ENCODE peak calls at places on chromosomes 7 and 10, in ten cellular contexts. One of them, this sample, is unnamed.

GRCh38 chr10:13038346-13038745 is 36.8 kb upstream of the CCDC3 start:
- DNase-seq in transverse colon: no peak
- DNase-seq in PC-3: no peak
- DNase-seq in brain microvascular endothelial cell: no peak
- DNase-seq in astrocyte of the spinal cord: no peak
- DNase-seq in non-pigmented ciliary epithelial cell: no peak
- DNase-seq in upper lobe of left lung: no peak
- DNase-seq in lung microvascular endothelial cell: no peak
- DNase-seq in NCI-H2081: no peak
- DNase-seq in mammary epithelial cell: no peak
- DNase-seq in this sample: no peak

GRCh38 chr10:24723788-24724380 is at the start of gene ARHGAP21:
- DNase-seq in transverse colon: peak
- DNase-seq in PC-3: peak
- DNase-seq in brain microvascular endothelial cell: peak
- DNase-seq in astrocyte of the spinal cord: peak
- DNase-seq in non-pigmented ciliary epithelial cell: peak
- DNase-seq in upper lobe of left lung: peak
- DNase-seq in lung microvascular endothelial cell: peak
- DNase-seq in NCI-H2081: peak
- DNase-seq in mammary epithelial cell: peak
- DNase-seq in this sample: peak

GRCh38 chr10:4043897-4044296 is 258.9 kb upstream of the KLF6 start:
- DNase-seq in transverse colon: no peak
- DNase-seq in PC-3: no peak
- DNase-seq in brain microvascular endothelial cell: no peak
- DNase-seq in astrocyte of the spinal cord: no peak
- DNase-seq in non-pigmented ciliary epithelial cell: no peak
- DNase-seq in upper lobe of left lung: no peak
- DNase-seq in lung microvascular endothelial cell: peak
- DNase-seq in NCI-H2081: no peak
- DNase-seq in mammary epithelial cell: no peak
- DNase-seq in this sample: no peak

GRCh38 chr7:17130281-17131059 is 168.0 kb upstream of the AHR start:
- DNase-seq in transverse colon: no peak
- DNase-seq in PC-3: peak
- DNase-seq in brain microvascular endothelial cell: peak
- DNase-seq in astrocyte of the spinal cord: peak
- DNase-seq in non-pigmented ciliary epithelial cell: peak
- DNase-seq in upper lobe of left lung: no peak
- DNase-seq in lung microvascular endothelial cell: peak
- DNase-seq in NCI-H2081: peak
- DNase-seq in mammary epithelial cell: no peak
- DNase-seq in this sample: peak

GRCh38 chr10:115092555-115093285 is 445 bp upstream of the ATRNL1 start:
- DNase-seq in transverse colon: peak
- DNase-seq in PC-3: no peak
- DNase-seq in brain microvascular endothelial cell: peak
- DNase-seq in astrocyte of the spinal cord: peak
- DNase-seq in non-pigmented ciliary epithelial cell: no peak
- DNase-seq in upper lobe of left lung: no peak
- DNase-seq in lung microvascular endothelial cell: peak
- DNase-seq in NCI-H2081: peak
- DNase-seq in mammary epithelial cell: peak
- DNase-seq in this sample: no peak

GRCh38 chr10:46291817-46292572 is 5.2 kb downstream of the ANTXRL start:
- DNase-seq in transverse colon: peak
- DNase-seq in PC-3: no peak
- DNase-seq in brain microvascular endothelial cell: no peak
- DNase-seq in astrocyte of the spinal cord: no peak
- DNase-seq in non-pigmented ciliary epithelial cell: no peak
- DNase-seq in upper lobe of left lung: peak
- DNase-seq in lung microvascular endothelial cell: no peak
- DNase-seq in NCI-H2081: no peak
- DNase-seq in mammary epithelial cell: no peak
- DNase-seq in this sample: no peak

GRCh38 chr10:110300486-110300986 is 4.2 kb downstream of the SMNDC1 start:
- DNase-seq in transverse colon: no peak
- DNase-seq in PC-3: no peak
- DNase-seq in brain microvascular endothelial cell: no peak
- DNase-seq in astrocyte of the spinal cord: no peak
- DNase-seq in non-pigmented ciliary epithelial cell: no peak
- DNase-seq in upper lobe of left lung: no peak
- DNase-seq in lung microvascular endothelial cell: no peak
- DNase-seq in NCI-H2081: no peak
- DNase-seq in mammary epithelial cell: no peak
- DNase-seq in this sample: no peak

GRCh38 chr7:81482600-81483186 is 287.2 kb downstream of the HGF start:
- DNase-seq in transverse colon: no peak
- DNase-seq in PC-3: peak
- DNase-seq in brain microvascular endothelial cell: no peak
- DNase-seq in astrocyte of the spinal cord: peak
- DNase-seq in non-pigmented ciliary epithelial cell: no peak
- DNase-seq in upper lobe of left lung: no peak
- DNase-seq in lung microvascular endothelial cell: peak
- DNase-seq in NCI-H2081: peak
- DNase-seq in mammary epithelial cell: no peak
- DNase-seq in this sample: peak

GRCh38 chr7:43501881-43502280 is 81.0 kb upstream of the STK17A start:
- DNase-seq in transverse colon: no peak
- DNase-seq in PC-3: no peak
- DNase-seq in brain microvascular endothelial cell: peak
- DNase-seq in astrocyte of the spinal cord: peak
- DNase-seq in non-pigmented ciliary epithelial cell: peak
- DNase-seq in upper lobe of left lung: no peak
- DNase-seq in lung microvascular endothelial cell: no peak
- DNase-seq in NCI-H2081: no peak
- DNase-seq in mammary epithelial cell: no peak
- DNase-seq in this sample: no peak

GRCh38 chr7:13850185-13850752 is 139.2 kb downstream of the ETV1 start:
- DNase-seq in transverse colon: peak
- DNase-seq in PC-3: peak
- DNase-seq in brain microvascular endothelial cell: peak
- DNase-seq in astrocyte of the spinal cord: peak
- DNase-seq in non-pigmented ciliary epithelial cell: peak
- DNase-seq in upper lobe of left lung: peak
- DNase-seq in lung microvascular endothelial cell: peak
- DNase-seq in NCI-H2081: peak
- DNase-seq in mammary epithelial cell: peak
- DNase-seq in this sample: peak

GRCh38 chr10:69400936-69401335 is 15.8 kb downstream of the TACR2 start:
- DNase-seq in transverse colon: no peak
- DNase-seq in PC-3: no peak
- DNase-seq in brain microvascular endothelial cell: no peak
- DNase-seq in astrocyte of the spinal cord: no peak
- DNase-seq in non-pigmented ciliary epithelial cell: no peak
- DNase-seq in upper lobe of left lung: no peak
- DNase-seq in lung microvascular endothelial cell: no peak
- DNase-seq in NCI-H2081: no peak
- DNase-seq in mammary epithelial cell: no peak
- DNase-seq in this sample: no peak

GRCh38 chr10:23193435-23194074 is 1.4 kb downstream of the PTF1A start:
- DNase-seq in transverse colon: no peak
- DNase-seq in PC-3: no peak
- DNase-seq in brain microvascular endothelial cell: no peak
- DNase-seq in astrocyte of the spinal cord: no peak
- DNase-seq in non-pigmented ciliary epithelial cell: no peak
- DNase-seq in upper lobe of left lung: no peak
- DNase-seq in lung microvascular endothelial cell: no peak
- DNase-seq in NCI-H2081: no peak
- DNase-seq in mammary epithelial cell: no peak
- DNase-seq in this sample: no peak

GRCh38 chr10:110460111-110460809 is 37.4 kb upstream of the DUSP5 start:
- DNase-seq in transverse colon: peak
- DNase-seq in PC-3: peak
- DNase-seq in brain microvascular endothelial cell: peak
- DNase-seq in astrocyte of the spinal cord: peak
- DNase-seq in non-pigmented ciliary epithelial cell: no peak
- DNase-seq in upper lobe of left lung: peak
- DNase-seq in lung microvascular endothelial cell: peak
- DNase-seq in NCI-H2081: no peak
- DNase-seq in mammary epithelial cell: no peak
- DNase-seq in this sample: no peak

GRCh38 chr7:46932656-46933424 is 649.1 kb downstream of the TNS3 start:
- DNase-seq in transverse colon: no peak
- DNase-seq in PC-3: peak
- DNase-seq in brain microvascular endothelial cell: peak
- DNase-seq in astrocyte of the spinal cord: peak
- DNase-seq in non-pigmented ciliary epithelial cell: peak
- DNase-seq in upper lobe of left lung: peak
- DNase-seq in lung microvascular endothelial cell: no peak
- DNase-seq in NCI-H2081: no peak
- DNase-seq in mammary epithelial cell: peak
- DNase-seq in this sample: peak

GRCh38 chr10:68435803-68436202 is 28.7 kb upstream of the RUFY2 start:
- DNase-seq in transverse colon: no peak
- DNase-seq in PC-3: no peak
- DNase-seq in brain microvascular endothelial cell: no peak
- DNase-seq in astrocyte of the spinal cord: no peak
- DNase-seq in non-pigmented ciliary epithelial cell: no peak
- DNase-seq in upper lobe of left lung: no peak
- DNase-seq in lung microvascular endothelial cell: no peak
- DNase-seq in NCI-H2081: no peak
- DNase-seq in mammary epithelial cell: no peak
- DNase-seq in this sample: no peak

GRCh38 chr10:121573541-121573941 is 24.7 kb downstream of the FGFR2 start:
- DNase-seq in transverse colon: no peak
- DNase-seq in PC-3: no peak
- DNase-seq in brain microvascular endothelial cell: no peak
- DNase-seq in astrocyte of the spinal cord: no peak
- DNase-seq in non-pigmented ciliary epithelial cell: no peak
- DNase-seq in upper lobe of left lung: no peak
- DNase-seq in lung microvascular endothelial cell: no peak
- DNase-seq in NCI-H2081: no peak
- DNase-seq in mammary epithelial cell: peak
- DNase-seq in this sample: no peak

GRCh38 chr7:14020339-14020900 is 31.0 kb upstream of the ETV1 start:
- DNase-seq in transverse colon: no peak
- DNase-seq in PC-3: no peak
- DNase-seq in brain microvascular endothelial cell: peak
- DNase-seq in astrocyte of the spinal cord: peak
- DNase-seq in non-pigmented ciliary epithelial cell: no peak
- DNase-seq in upper lobe of left lung: no peak
- DNase-seq in lung microvascular endothelial cell: no peak
- DNase-seq in NCI-H2081: no peak
- DNase-seq in mammary epithelial cell: peak
- DNase-seq in this sample: no peak

GRCh38 chr10:77240042-77240619 is 397.5 kb downstream of the KCNMA1 start:
- DNase-seq in transverse colon: no peak
- DNase-seq in PC-3: peak
- DNase-seq in brain microvascular endothelial cell: no peak
- DNase-seq in astrocyte of the spinal cord: no peak
- DNase-seq in non-pigmented ciliary epithelial cell: no peak
- DNase-seq in upper lobe of left lung: no peak
- DNase-seq in lung microvascular endothelial cell: no peak
- DNase-seq in NCI-H2081: no peak
- DNase-seq in mammary epithelial cell: no peak
- DNase-seq in this sample: no peak

GRCh38 chr10:88994034-88994433 is 3.4 kb downstream of the FAS start:
- DNase-seq in transverse colon: no peak
- DNase-seq in PC-3: no peak
- DNase-seq in brain microvascular endothelial cell: no peak
- DNase-seq in astrocyte of the spinal cord: peak
- DNase-seq in non-pigmented ciliary epithelial cell: no peak
- DNase-seq in upper lobe of left lung: no peak
- DNase-seq in lung microvascular endothelial cell: peak
- DNase-seq in NCI-H2081: no peak
- DNase-seq in mammary epithelial cell: peak
- DNase-seq in this sample: no peak

GRCh38 chr7:87159538-87159937 is 7.3 kb downstream of the DMTF1 start:
- DNase-seq in transverse colon: no peak
- DNase-seq in PC-3: no peak
- DNase-seq in brain microvascular endothelial cell: no peak
- DNase-seq in astrocyte of the spinal cord: no peak
- DNase-seq in non-pigmented ciliary epithelial cell: no peak
- DNase-seq in upper lobe of left lung: no peak
- DNase-seq in lung microvascular endothelial cell: no peak
- DNase-seq in NCI-H2081: no peak
- DNase-seq in mammary epithelial cell: no peak
- DNase-seq in this sample: no peak

GRCh38 chr7:16028103-16028502 is 341.6 kb upstream of the MEOX2 start:
- DNase-seq in transverse colon: no peak
- DNase-seq in PC-3: peak
- DNase-seq in brain microvascular endothelial cell: peak
- DNase-seq in astrocyte of the spinal cord: peak
- DNase-seq in non-pigmented ciliary epithelial cell: peak
- DNase-seq in upper lobe of left lung: no peak
- DNase-seq in lung microvascular endothelial cell: peak
- DNase-seq in NCI-H2081: no peak
- DNase-seq in mammary epithelial cell: peak
- DNase-seq in this sample: no peak

GRCh38 chr7:121178869-121179497 is 149.8 kb upstream of the WNT16 start:
- DNase-seq in transverse colon: no peak
- DNase-seq in PC-3: no peak
- DNase-seq in brain microvascular endothelial cell: no peak
- DNase-seq in astrocyte of the spinal cord: no peak
- DNase-seq in non-pigmented ciliary epithelial cell: no peak
- DNase-seq in upper lobe of left lung: no peak
- DNase-seq in lung microvascular endothelial cell: no peak
- DNase-seq in NCI-H2081: no peak
- DNase-seq in mammary epithelial cell: no peak
- DNase-seq in this sample: no peak

GRCh38 chr7:65235586-65235985 is 138.1 kb upstream of the ZNF92 start:
- DNase-seq in transverse colon: no peak
- DNase-seq in PC-3: no peak
- DNase-seq in brain microvascular endothelial cell: no peak
- DNase-seq in astrocyte of the spinal cord: no peak
- DNase-seq in non-pigmented ciliary epithelial cell: no peak
- DNase-seq in upper lobe of left lung: no peak
- DNase-seq in lung microvascular endothelial cell: no peak
- DNase-seq in NCI-H2081: no peak
- DNase-seq in mammary epithelial cell: no peak
- DNase-seq in this sample: no peak

GRCh38 chr7:104967595-104967994 is 46.4 kb upstream of the KMT2E start:
- DNase-seq in transverse colon: no peak
- DNase-seq in PC-3: no peak
- DNase-seq in brain microvascular endothelial cell: peak
- DNase-seq in astrocyte of the spinal cord: peak
- DNase-seq in non-pigmented ciliary epithelial cell: no peak
- DNase-seq in upper lobe of left lung: no peak
- DNase-seq in lung microvascular endothelial cell: no peak
- DNase-seq in NCI-H2081: no peak
- DNase-seq in mammary epithelial cell: no peak
- DNase-seq in this sample: no peak

GRCh38 chr7:26724795-26725194 is 139.6 kb downstream of the SKAP2 start:
- DNase-seq in transverse colon: no peak
- DNase-seq in PC-3: no peak
- DNase-seq in brain microvascular endothelial cell: no peak
- DNase-seq in astrocyte of the spinal cord: no peak
- DNase-seq in non-pigmented ciliary epithelial cell: no peak
- DNase-seq in upper lobe of left lung: no peak
- DNase-seq in lung microvascular endothelial cell: no peak
- DNase-seq in NCI-H2081: no peak
- DNase-seq in mammary epithelial cell: no peak
- DNase-seq in this sample: no peak

GRCh38 chr10:112956631-112957350 is 6.7 kb downstream of the TCF7L2 start:
- DNase-seq in transverse colon: peak
- DNase-seq in PC-3: no peak
- DNase-seq in brain microvascular endothelial cell: no peak
- DNase-seq in astrocyte of the spinal cord: no peak
- DNase-seq in non-pigmented ciliary epithelial cell: no peak
- DNase-seq in upper lobe of left lung: no peak
- DNase-seq in lung microvascular endothelial cell: peak
- DNase-seq in NCI-H2081: peak
- DNase-seq in mammary epithelial cell: no peak
- DNase-seq in this sample: peak

GRCh38 chr10:128035557-128035973 is 90.7 kb downstream of the MKI67 start:
- DNase-seq in transverse colon: peak
- DNase-seq in PC-3: peak
- DNase-seq in brain microvascular endothelial cell: peak
- DNase-seq in astrocyte of the spinal cord: no peak
- DNase-seq in non-pigmented ciliary epithelial cell: no peak
- DNase-seq in upper lobe of left lung: peak
- DNase-seq in lung microvascular endothelial cell: peak
- DNase-seq in NCI-H2081: no peak
- DNase-seq in mammary epithelial cell: peak
- DNase-seq in this sample: peak

This sample was measured in HT-29.